ENCODE peak calls at places on chromosomes 16 and 17, in seven cellular contexts. Q, P, C, X, N, Y and W are unnamed samples.

GRCh38 chr16:1821861-1822611 is 4.6 kb downstream of the HAGH start:
- DNase-seq in Q (no peak), P (no peak), C (no peak), X (no peak), Y (no peak), N (no peak), W (no peak)

GRCh38 chr17:27464431-27464830 is 8.2 kb downstream of the KSR1 start:
- DNase-seq in C (no peak), P (no peak), Q (no peak), N (no peak), X (no peak), Y (no peak), W (no peak)

GRCh38 chr16:75818491-75818890 is 92.2 kb upstream of the CPHXL start:
- DNase-seq in C (no peak), Y (no peak), Q (no peak), N (peak), X (no peak), P (no peak), W (peak)

GRCh38 chr17:1779571-1780074 is 17.8 kb downstream of the SERPINF1 start:
- DNase-seq in Q (peak), C (peak), P (no peak), X (peak), Y (peak), N (peak), W (peak)

GRCh38 chr16:74226361-74226979 is 70.1 kb upstream of the PSMD7 start:
- DNase-seq in C (no peak), N (peak), X (peak), P (no peak), Q (peak), Y (no peak), W (peak)

GRCh38 chr16:79893445-79893844 is 292.9 kb upstream of the MAF start:
- DNase-seq in P (no peak), C (no peak), Q (no peak), N (no peak), Y (no peak), X (no peak), W (no peak)

GRCh38 chr16:16071631-16072244 is 122.3 kb downstream of the ABCC1 start:
- DNase-seq in Y (no peak), C (no peak), N (no peak), X (no peak), P (no peak), Q (peak), W (peak)

GRCh38 chr16:11325404-11326083 is 19.7 kb upstream of the RMI2 start:
- DNase-seq in Q (no peak), C (no peak), P (no peak), Y (no peak), X (no peak), N (no peak), W (no peak)

GRCh38 chr16:69171325-69172095 is 15.5 kb upstream of the SNTB2 start:
- DNase-seq in Q (no peak), X (no peak), N (no peak), C (peak), P (no peak), Y (no peak), W (peak)

GRCh38 chr17:37642706-37643105 is 540 bp downstream of the DDX52 start:
- DNase-seq in N (peak), X (no peak), Q (peak), C (no peak), Y (no peak), P (peak), W (peak)

GRCh38 chr16:89113661-89114060 is 20.0 kb downstream of the ACSF3 start:
- DNase-seq in Y (no peak), N (no peak), Q (no peak), C (no peak), P (no peak), X (no peak), W (no peak)

GRCh38 chr17:57281887-57282653 is 25.7 kb downstream of the MSI2 start:
- DNase-seq in Y (no peak), N (no peak), P (no peak), Q (peak), X (no peak), C (no peak), W (no peak)

GRCh38 chr16:68713430-68713829 is 23.7 kb upstream of the CDH1 start:
- DNase-seq in X (no peak), N (no peak), P (no peak), C (no peak), Y (no peak), Q (no peak), W (no peak)

GRCh38 chr17:43398724-43399595 is at the start of gene ARL4D:
- DNase-seq in C (no peak), X (peak), N (peak), P (peak), Y (peak), Q (peak), W (peak)

DNA sequence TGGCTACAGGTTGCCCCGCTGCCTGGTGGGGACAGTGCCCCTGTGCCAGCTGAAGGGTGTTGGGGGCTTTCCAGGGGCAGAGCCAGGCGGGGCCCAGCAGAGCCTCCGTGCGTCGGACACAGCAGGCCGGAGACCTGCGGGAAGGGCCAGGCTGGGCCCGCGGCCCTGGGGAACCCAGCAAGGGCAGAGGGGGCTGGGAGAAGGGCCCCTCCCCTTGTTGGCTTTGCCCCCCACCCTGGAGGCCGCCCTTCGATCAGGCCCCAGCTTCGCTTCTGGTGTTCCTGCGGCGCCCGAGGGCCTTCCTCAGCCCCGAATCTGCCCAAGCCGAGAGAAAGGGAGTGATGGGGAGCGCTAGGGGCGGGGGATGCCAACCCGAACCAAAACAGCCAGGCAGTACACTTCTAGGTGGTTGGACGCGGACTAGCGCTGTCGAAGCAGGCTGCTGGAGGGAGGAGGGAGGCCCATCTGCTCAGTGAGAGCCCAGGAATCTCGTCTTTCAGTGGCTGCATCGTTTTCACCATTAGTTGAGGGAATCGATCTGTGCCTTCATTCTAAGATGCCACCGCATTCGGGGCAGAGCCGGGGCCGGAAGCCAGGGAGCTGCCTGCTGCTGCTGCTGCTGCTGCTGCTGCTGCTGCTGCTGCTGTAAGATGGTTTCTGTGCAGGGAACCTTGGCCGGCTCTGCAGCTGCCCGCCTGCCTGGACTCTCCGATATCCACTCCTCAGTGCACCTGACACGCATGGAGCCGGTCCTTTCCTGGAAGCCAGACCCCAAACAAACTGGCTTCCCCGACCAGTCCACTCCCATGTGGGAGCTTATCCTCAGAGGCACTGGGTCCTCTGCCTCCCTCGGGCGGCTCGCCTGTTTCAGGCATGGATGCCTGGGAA is 1.6 kb downstream of the JPH3 start:
- DNase-seq in N (no peak), Q (no peak), P (no peak), Y (no peak), X (no peak), C (no peak), W (no peak)
- H3K4me3 ChIP-seq in N (no peak), Q (no peak), P (no peak), Y (no peak), X (no peak), C (no peak), W (no peak)

GRCh38 chr17:67200727-67201301 is 44.2 kb downstream of the HELZ start:
- DNase-seq in Q (peak), C (no peak), X (no peak), Y (no peak), N (peak), P (no peak), W (no peak)
- TF ChIP-seq CTCF in Q (peak), C (peak), X (peak), Y (peak), N (peak), P (peak), W (peak)

GRCh38 chr17:32870969-32871368 is 6.0 kb downstream of the MYO1D start:
- DNase-seq in X (no peak), C (no peak), P (no peak), Y (peak), N (peak), Q (peak), W (peak)

GRCh38 chr17:32873114-32873513 is 3.8 kb downstream of the MYO1D start:
- DNase-seq in X (no peak), P (no peak), C (no peak), N (no peak), Q (no peak), Y (no peak), W (no peak)

GRCh38 chr17:32871736-32872135 is 5.2 kb downstream of the MYO1D start:
- DNase-seq in C (no peak), Q (no peak), P (no peak), Y (no peak), X (no peak), N (no peak), W (no peak)

GRCh38 chr17:32869345-32870026 is 7.4 kb downstream of the MYO1D start:
- DNase-seq in N (no peak), C (no peak), Y (no peak), P (no peak), Q (no peak), X (peak), W (no peak)

DNA sequence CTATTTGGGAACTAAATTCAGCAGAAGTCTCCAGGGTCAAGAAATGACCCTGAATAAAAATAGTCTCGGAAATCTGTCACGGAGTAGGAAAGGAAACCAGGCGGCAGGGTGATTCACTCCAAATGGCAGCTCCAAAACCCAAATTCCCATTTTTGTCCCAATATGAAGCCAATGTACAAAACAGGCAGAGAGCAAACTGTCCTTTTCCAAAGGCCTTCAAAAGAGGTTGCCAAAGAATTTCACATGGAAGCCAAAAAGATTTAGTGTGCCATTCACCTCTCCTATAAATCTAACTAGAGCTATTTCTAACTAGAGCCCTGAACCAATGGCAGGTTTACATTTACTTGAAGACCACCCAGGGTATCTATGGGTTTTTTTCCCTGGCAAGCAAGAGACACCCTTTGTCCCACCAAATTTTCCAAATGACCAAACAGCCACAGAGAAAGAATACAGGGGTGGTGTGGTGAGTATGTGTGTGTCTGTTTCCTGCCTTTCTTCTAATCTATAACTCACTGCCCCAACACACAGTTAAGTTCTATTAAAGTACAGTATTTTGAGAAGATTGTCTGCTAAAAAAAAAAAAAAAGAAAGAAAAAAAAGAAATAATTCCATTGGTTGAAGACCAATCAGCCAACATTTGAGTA is 6.8 kb downstream of the MYO1D start:
- DNase-seq in X (peak), P (no peak), C (no peak), Q (no peak), Y (peak), N (peak), W (peak)
- H3K4me3 ChIP-seq in X (no peak), P (no peak), C (no peak), Q (no peak), Y (no peak), N (no peak), W (no peak)

DNA sequence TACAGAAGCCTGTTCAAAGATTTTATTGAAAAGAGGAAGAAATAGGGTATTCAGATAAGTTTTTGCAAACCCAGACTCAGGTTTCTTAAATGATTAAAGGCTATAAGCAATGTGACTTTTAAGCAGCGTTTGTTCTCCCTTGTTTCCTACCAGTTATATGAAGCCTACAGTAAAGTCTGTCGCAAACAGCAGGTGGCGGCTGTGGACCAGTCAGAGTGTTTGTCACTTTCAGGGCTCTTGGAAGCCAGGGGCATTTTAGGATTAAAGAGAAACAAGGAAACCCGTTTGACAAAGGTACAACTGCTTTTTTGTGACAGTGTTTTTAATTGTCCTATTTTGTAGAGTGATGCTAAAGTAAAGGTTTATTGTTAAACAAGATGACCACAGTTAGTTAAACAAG is 7.7 kb upstream of the RARA start:
- DNase-seq in P (no peak), X (no peak), Q (no peak), N (no peak), Y (no peak), C (no peak), W (no peak)
- TF ChIP-seq CTCF in P (peak), X (no peak), Q (peak), N (peak), Y (no peak), C (no peak), W (peak)

DNA sequence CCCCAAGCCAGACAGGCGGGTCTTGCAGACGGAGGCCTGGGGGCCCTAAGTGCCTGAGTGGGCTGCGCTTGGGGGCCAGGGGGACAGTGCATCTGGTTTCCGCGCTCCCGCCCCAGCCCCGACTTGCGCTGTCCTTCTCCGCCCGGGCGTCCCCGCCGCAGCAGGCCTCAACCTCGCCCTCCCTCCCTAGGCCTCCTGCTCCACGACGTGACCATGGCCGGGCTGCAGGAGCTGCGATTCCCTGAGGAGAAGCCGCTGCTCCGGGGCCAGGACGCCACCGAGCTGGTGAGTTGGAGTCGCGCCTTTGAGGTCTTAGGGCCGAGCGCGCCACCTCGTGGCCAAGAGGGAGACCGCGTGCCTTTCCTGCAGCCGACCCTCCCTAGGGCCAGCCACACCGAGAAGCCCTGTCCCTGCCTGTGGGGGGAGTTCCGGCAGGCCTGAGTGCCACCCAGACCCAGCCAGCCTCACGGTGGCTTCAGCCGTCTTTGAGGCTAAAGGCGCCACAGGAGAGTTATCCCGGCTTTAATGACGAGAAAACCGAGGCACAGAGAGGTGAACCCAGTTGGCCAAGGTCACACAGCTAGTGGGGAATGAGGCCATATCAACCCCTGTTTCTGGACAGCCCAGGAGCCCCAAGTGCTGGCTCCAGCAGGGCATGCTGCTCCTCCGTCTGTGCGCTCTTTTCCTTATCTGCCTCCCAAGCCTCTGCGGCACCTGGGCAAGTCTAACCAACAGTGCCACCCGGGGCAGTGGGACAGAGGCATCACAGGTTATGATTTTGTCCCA is 12.2 kb upstream of the NDRG4 start:
- DNase-seq in X (peak), N (peak), Y (peak), P (peak), Q (peak), C (peak), W (peak)
- H3K4me3 ChIP-seq in X (no peak), N (no peak), Y (peak), P (no peak), Q (no peak), C (peak), W (peak)

DNA sequence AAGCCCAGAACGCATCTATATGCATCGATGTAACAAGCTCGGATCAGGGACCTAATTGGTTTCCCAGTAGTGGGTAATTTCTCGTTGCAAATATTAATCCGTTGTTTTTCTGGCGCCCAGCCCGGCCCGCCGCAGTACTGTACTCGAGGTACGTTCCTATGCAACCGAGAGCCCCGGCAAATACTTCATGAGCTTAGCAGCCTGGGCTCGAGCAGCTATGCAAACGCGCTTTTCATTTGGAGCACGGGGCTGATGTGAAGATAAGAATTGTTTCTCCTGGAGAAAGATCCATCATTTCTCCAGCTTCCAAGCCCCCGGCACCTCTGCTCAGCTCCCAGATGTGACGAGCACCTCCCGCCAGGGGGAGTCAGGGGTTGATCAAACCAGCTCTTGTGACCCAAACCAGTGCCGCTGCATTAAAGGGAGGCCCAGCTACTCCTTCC is 229.8 kb downstream of the KATNIP start:
- DNase-seq in P (no peak), Y (peak), N (peak), X (no peak), C (no peak), Q (peak), W (peak)
- TF ChIP-seq CTCF in P (no peak), Y (no peak), N (peak), X (no peak), C (peak), Q (peak), W (peak)

GRCh38 chr17:50865060-50865867 is 890 bp downstream of the TOB1 start:
- DNase-seq in P (peak), Y (peak), N (peak), C (no peak), X (peak), Q (peak), W (peak)

GRCh38 chr17:50863221-50863843 is 2.8 kb downstream of the TOB1 start:
- DNase-seq in Q (peak), P (peak), C (no peak), X (peak), Y (peak), N (peak), W (peak)

GRCh38 chr17:50865868-50866260 is 290 bp downstream of the TOB1 start:
- DNase-seq in P (no peak), Q (no peak), X (no peak), Y (no peak), N (no peak), C (no peak), W (no peak)

GRCh38 chr17:50864747-50865059 is 1.5 kb downstream of the TOB1 start:
- DNase-seq in P (no peak), Q (no peak), X (no peak), N (no peak), Y (no peak), C (no peak), W (no peak)

GRCh38 chr17:50863931-50864330 is 2.2 kb downstream of the TOB1 start:
- DNase-seq in N (no peak), C (no peak), Q (no peak), X (no peak), Y (no peak), P (no peak), W (no peak)
- H3K4me3 ChIP-seq in N (peak), C (peak), Q (peak), X (no peak), Y (peak), P (peak), W (peak)

GRCh38 chr17:82703935-82704865 is 5.7 kb upstream of the RAB40B start:
- DNase-seq in C (no peak), N (no peak), X (no peak), Y (no peak), P (no peak), Q (no peak), W (no peak)
- TF ChIP-seq CTCF in C (no peak), N (no peak), X (no peak), Y (no peak), P (no peak), Q (no peak), W (no peak)

GRCh38 chr16:85564277-85565051 is 48.7 kb upstream of the GSE1 start:
- DNase-seq in Q (no peak), C (no peak), N (no peak), P (no peak), X (no peak), Y (no peak), W (no peak)
- H3K4me3 ChIP-seq in Q (no peak), C (no peak), N (no peak), P (no peak), X (no peak), Y (no peak), W (no peak)

GRCh38 chr16:56353054-56353921 is 72.1 kb downstream of the AMFR start:
- DNase-seq in C (no peak), X (no peak), Q (no peak), N (no peak), P (no peak), Y (no peak), W (no peak)

GRCh38 chr16:56350491-56351405 is 74.6 kb downstream of the AMFR start:
- DNase-seq in X (no peak), P (no peak), C (no peak), N (no peak), Q (no peak), Y (no peak), W (no peak)

GRCh38 chr16:56352351-56353053 is 72.8 kb downstream of the AMFR start:
- DNase-seq in Q (no peak), C (no peak), X (no peak), Y (no peak), P (no peak), N (no peak), W (no peak)

GRCh38 chr16:56349711-56350161 is 75.6 kb downstream of the AMFR start:
- DNase-seq in P (no peak), C (no peak), X (no peak), Q (no peak), Y (no peak), N (no peak), W (no peak)

DNA sequence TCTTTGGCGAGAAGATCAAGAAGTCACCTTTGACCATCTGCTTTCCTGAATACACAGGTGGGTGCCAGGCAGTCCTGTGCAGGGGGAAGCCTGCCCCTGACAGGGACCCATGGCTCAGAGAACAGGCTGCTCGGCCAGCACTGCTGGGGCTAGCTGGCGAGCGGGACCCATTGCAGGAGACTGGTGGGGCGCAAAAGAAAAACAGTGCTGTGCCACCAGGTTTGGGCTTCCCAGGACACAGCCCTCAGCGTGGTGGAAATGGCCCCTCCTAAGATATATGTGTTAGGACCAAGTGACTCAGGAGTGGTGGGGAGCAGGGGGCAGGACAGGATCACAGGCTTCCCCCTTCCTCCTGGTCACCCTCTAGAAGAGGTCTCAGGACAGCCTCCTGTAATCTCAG is 73.9 kb downstream of the AMFR start:
- DNase-seq in N (no peak), P (no peak), C (no peak), Q (no peak), X (no peak), Y (no peak), W (no peak)
- TF ChIP-seq CTCF in N (no peak), P (no peak), C (no peak), Q (no peak), X (no peak), Y (no peak), W (no peak)